ENCODE peak calls at places on chromosomes 2 and 18, in four cellular contexts. S is EH, D is cardiac septum, F is memory B cell. K is an unnamed sample.
A peak's percentile ranks its signal among the peaks of the same experiment; 100 is the strongest.

GRCh38 chr18:62950246-62950645 is 234.9 kb downstream of the PHLPP1 start:
- DNase-seq in S (no peak), D (no peak), F (no peak), K (no peak)

GRCh38 chr2:108316881-108317258 is 28.2 kb downstream of the SULT1C2 start:
- DNase-seq in F (no peak), S (no peak), D (no peak), K (no peak)

GRCh38 chr2:230777681-230778080 is 65.0 kb downstream of the CAB39 start:
- DNase-seq in D (no peak), F (no peak), S (peak; percentile 51), K (no peak)

GRCh38 chr18:37335337-37335736 is 230.3 kb downstream of the CELF4 start:
- DNase-seq in F (no peak), D (no peak), S (peak; percentile 5), K (no peak)

GRCh38 chr2:16121986-16122390 is 181.6 kb downstream of the MYCN start:
- DNase-seq in F (no peak), S (no peak), D (no peak), K (no peak)

GRCh38 chr2:119315241-119315925 is 51.3 kb downstream of the C2orf76 start:
- DNase-seq in D (no peak), F (no peak), S (peak; percentile 8), K (no peak)

GRCh38 chr18:24112874-24113615 is 25.8 kb upstream of the CABYR start:
- DNase-seq in S (peak; percentile 36), D (no peak), F (no peak), K (no peak)

GRCh38 chr2:117972466-117973123 is 41.3 kb downstream of the CCDC93 start:
- DNase-seq in D (no peak), F (no peak), S (peak; percentile 72), K (no peak)

GRCh38 chr2:146489386-146489785 is 1355.4 kb upstream of the ACVR2A start:
- DNase-seq in D (no peak), S (peak; percentile 0), F (no peak), K (no peak)

GRCh38 chr18:6414723-6415362 is at the start of gene L3MBTL4:
- DNase-seq in S (no peak), F (no peak), D (no peak), K (peak; percentile 53)

GRCh38 chr2:66699481-66700180 is 264.7 kb downstream of the MEIS1 start:
- DNase-seq in D (no peak), F (no peak), S (no peak), K (no peak)

GRCh38 chr2:239379641-239380170 is 21.1 kb downstream of the HDAC4 start:
- DNase-seq in F (no peak), D (no peak), S (no peak), K (no peak)

GRCh38 chr2:192029089-192029488 is 165.6 kb downstream of the TMEFF2 start:
- DNase-seq in S (peak; percentile 24), D (no peak), F (no peak), K (no peak)

GRCh38 chr18:31498450-31499156 is 626 bp downstream of the DSG2 start:
- DNase-seq in S (no peak), F (no peak), D (no peak), K (no peak)

GRCh38 chr2:199395311-199395710 is 62.4 kb downstream of the SATB2 start:
- DNase-seq in S (no peak), D (no peak), F (no peak), K (no peak)

GRCh38 chr2:238077292-238077691 is 16.5 kb downstream of the SCLY start:
- DNase-seq in D (no peak), S (no peak), F (no peak), K (no peak)

GRCh38 chr2:223993634-223994232 is 36.5 kb downstream of the MRPL44 start:
- DNase-seq in S (peak; percentile 77), F (peak; percentile 53), D (no peak), K (peak; percentile 21)

GRCh38 chr2:108194409-108195132 is 45.2 kb upstream of the SULT1C3 start:
- DNase-seq in D (no peak), S (peak; percentile 10), F (no peak), K (no peak)

GRCh38 chr2:238650536-238650935 is 197.3 kb upstream of the TWIST2 start:
- DNase-seq in S (no peak), F (no peak), D (no peak), K (no peak)

GRCh38 chr2:69138793-69139510 is 126.0 kb downstream of the ANTXR1 start:
- DNase-seq in F (no peak), D (no peak), S (peak; percentile 86), K (no peak)

GRCh38 chr2:17850151-17850550 is 28.3 kb upstream of the KCNS3 start:
- DNase-seq in S (no peak), D (no peak), F (no peak), K (no peak)

GRCh38 chr2:233197022-233197421 is 54.5 kb upstream of the ATG16L1 start:
- DNase-seq in D (no peak), F (no peak), S (no peak), K (no peak)

GRCh38 chr2:182404102-182404501 is 22.7 kb downstream of the PDE1A start:
- DNase-seq in S (peak; percentile 53), D (no peak), F (no peak), K (no peak)

GRCh38 chr2:164014068-164014577 is 278.3 kb upstream of the FIGN start:
- DNase-seq in S (no peak), F (no peak), D (no peak), K (no peak)

GRCh38 chr2:30197570-30197969 is 33.8 kb upstream of the LBH start:
- DNase-seq in D (no peak), F (no peak), S (no peak), K (no peak)

GRCh38 chr2:170819941-170820646 is 3.4 kb downstream of the GAD1 start:
- DNase-seq in D (no peak), S (no peak), F (no peak), K (no peak)

GRCh38 chr2:156445311-156446218 is 9.4 kb downstream of the GPD2 start:
- DNase-seq in D (no peak), S (peak; percentile 90), F (no peak), K (no peak)

GRCh38 chr2:228589115-228589514 is 407.6 kb upstream of the SPHKAP start:
- DNase-seq in S (no peak), D (no peak), F (no peak), K (no peak)

GRCh38 chr2:98702127-98702802 is 28.7 kb downstream of the MGAT4A start:
- DNase-seq in D (peak; percentile 79), F (no peak), S (no peak), K (no peak)

GRCh38 chr2:159797468-159798375 is at the start of gene CD302:
- DNase-seq in F (peak; percentile 3), S (peak; percentile 54), D (peak; percentile 85), K (peak; percentile 53)

GRCh38 chr2:109376796-109377495 is 236.8 kb downstream of the SEPTIN10 start:
- DNase-seq in S (peak; percentile 38), D (no peak), F (no peak), K (no peak)

GRCh38 chr2:239639366-239640185 is 238.8 kb upstream of the HDAC4 start:
- DNase-seq in D (no peak), F (no peak), S (no peak), K (no peak)

GRCh38 chr2:70906022-70906421 is 29.7 kb upstream of the ATP6V1B1 start:
- DNase-seq in S (no peak), D (no peak), F (no peak), K (no peak)

GRCh38 chr2:10245661-10246060 is 57.0 kb upstream of the HPCAL1 start:
- DNase-seq in D (peak; percentile 41), S (no peak), F (no peak), K (no peak)

GRCh38 chr2:96764253-96764637 is 3.5 kb downstream of the CNNM4 start:
- DNase-seq in F (no peak), D (no peak), S (peak; percentile 42), K (no peak)

GRCh38 chr2:200756618-200757321 is 54.9 kb upstream of the BZW1 start:
- DNase-seq in D (no peak), S (peak; percentile 90), F (no peak), K (no peak)

GRCh38 chr18:46916551-46917107 is 678 bp downstream of the PIAS2 start:
- DNase-seq in D (no peak), F (peak; percentile 12), S (peak; percentile 37), K (no peak)